ENCODE peak calls at places on chromosomes 6 and 20, in seven cellular contexts. J is Peyer's patch, Q is GM12878, N is body of pancreas, F is sigmoid colon, P is NB4, X is HCT116. W is an unnamed sample.

GRCh38 chr6:45327956-45328522 is at the start of gene RUNX2:
- DNase-seq in J (no peak), X (no peak), P (peak; percentile 17), Q (no peak), F (no peak), N (no peak), W (no peak)

GRCh38 chr20:8930691-8931090 is 138.2 kb upstream of the PLCB4 start:
- DNase-seq in Q (no peak), J (no peak), P (no peak), F (no peak), X (no peak), N (no peak), W (no peak)

GRCh38 chr20:23340524-23340923 is 10.1 kb upstream of the NXT1 start:
- DNase-seq in P (peak; percentile 81), X (peak; percentile 54), Q (no peak), F (peak; percentile 79), J (no peak), N (no peak), W (peak; percentile 59)

GRCh38 chr6:77136086-77136485 is 327.2 kb downstream of the HTR1B start:
- DNase-seq in F (no peak), N (no peak), X (no peak), P (no peak), Q (no peak), J (no peak), W (no peak)

GRCh38 chr20:45518282-45518681 is 2.9 kb upstream of the SPINT3 start:
- DNase-seq in F (no peak), J (no peak), N (no peak), Q (no peak), P (no peak), X (no peak), W (peak; percentile 83)

GRCh38 chr6:11552390-11552789 is 14.8 kb downstream of the TMEM170B start:
- DNase-seq in Q (no peak), F (no peak), N (no peak), P (peak; percentile 93), J (no peak), X (no peak), W (no peak)

GRCh38 chr20:9112541-9113515 is 43.9 kb downstream of the PLCB4 start:
- DNase-seq in Q (no peak), X (no peak), F (no peak), J (no peak), N (no peak), P (no peak), W (peak; percentile 49)

GRCh38 chr20:50346372-50347347 is 156.0 kb downstream of the CEBPB start:
- DNase-seq in N (peak; percentile 62), F (peak; percentile 97), Q (no peak), X (no peak), J (peak; percentile 60), P (no peak), W (peak; percentile 96)

GRCh38 chr6:55794136-55794812 is 81.1 kb downstream of the BMP5 start:
- DNase-seq in P (no peak), Q (no peak), F (no peak), J (no peak), N (no peak), X (no peak), W (no peak)

DNA sequence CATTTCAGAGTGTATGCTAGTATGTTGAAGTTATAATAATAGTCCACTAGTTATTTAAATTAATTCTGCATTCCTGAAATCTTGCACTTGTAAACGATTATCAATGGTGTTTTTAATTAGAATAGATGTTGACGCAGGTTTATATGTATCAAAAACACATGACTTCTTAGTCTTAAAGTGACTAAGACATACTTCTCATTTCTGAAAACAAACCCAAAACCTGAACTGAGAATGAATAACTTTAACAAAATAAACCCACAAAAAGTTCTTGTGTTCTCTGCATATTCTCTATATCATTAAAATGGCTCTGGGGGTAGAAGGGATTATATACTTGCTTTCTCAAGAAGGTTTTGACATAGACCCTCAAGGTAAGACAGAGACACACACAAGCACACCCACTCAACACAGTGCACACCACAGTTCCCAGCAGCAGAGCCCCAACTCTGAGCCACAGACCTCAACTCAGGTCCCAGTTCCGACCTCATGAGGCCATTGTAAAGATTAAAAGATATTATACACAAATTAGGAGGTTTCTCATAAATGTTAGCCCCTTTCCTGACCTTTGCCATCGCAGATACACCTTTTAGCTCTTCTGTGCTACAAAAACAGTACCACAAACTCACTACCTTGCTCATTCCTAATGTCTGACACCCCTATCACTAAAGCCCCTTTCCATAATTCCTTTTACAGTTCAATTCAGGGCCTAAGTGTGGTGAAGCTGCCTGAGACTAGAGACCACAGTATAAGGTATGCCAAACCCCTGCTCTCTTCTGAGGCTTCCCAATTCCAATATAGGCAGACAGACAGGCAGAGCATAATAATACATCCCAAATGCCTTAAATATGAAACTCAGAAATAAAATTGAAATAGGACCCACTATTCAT is 267.9 kb downstream of the PTPRK start:
- DNase-seq in J (no peak), X (no peak), P (no peak), F (no peak), Q (no peak), N (no peak), W (no peak)
- H3K4me3 ChIP-seq in J (no peak overlapping the region), X (no peak overlapping the region), P (no peak overlapping the region), F (no peak overlapping the region), Q (no peak overlapping the region), N (no peak overlapping the region), W (no peak overlapping the region)

GRCh38 chr6:110800839-110801196 is 14.5 kb downstream of the CDK19 start:
- DNase-seq in Q (no peak), X (no peak), N (no peak), J (no peak), F (no peak), P (no peak), W (no peak)

GRCh38 chr6:110800181-110800838 is 15.0 kb downstream of the CDK19 start:
- DNase-seq in N (no peak), P (no peak), F (no peak), X (no peak), J (no peak), Q (no peak), W (no peak)

GRCh38 chr6:110799181-110799580 is 16.1 kb downstream of the CDK19 start:
- DNase-seq in N (no peak), F (no peak), P (no peak), Q (no peak), X (no peak), J (no peak), W (no peak)

DNA sequence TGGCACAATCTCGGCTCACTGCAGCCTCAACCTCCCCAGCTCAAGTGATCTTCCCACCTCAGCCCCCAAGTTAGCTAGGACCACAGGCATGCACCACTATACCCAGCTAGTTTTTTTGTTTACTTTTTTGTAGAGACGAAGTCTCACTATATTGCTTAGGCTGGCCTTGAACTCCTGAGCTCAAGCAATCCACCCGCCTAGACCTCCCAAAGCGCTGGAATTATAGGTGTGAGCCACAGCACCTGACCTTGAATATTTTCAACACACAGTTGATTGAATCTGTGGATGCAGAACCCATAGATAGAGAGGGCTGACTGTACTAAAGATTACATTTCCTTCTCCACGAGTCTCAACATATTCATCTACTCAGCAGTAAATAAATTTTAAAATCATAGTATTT is 15.6 kb downstream of the CDK19 start:
- DNase-seq in P (no peak), N (no peak), F (no peak), Q (no peak), X (no peak), J (no peak), W (no peak)
- TF ChIP-seq POLR2A in P (no peak), N (no peak), F (no peak), Q (no peak), X (no peak), J (no peak), W (no peak)

GRCh38 chr20:1264727-1265126 is 1.4 kb upstream of the SNPH start:
- DNase-seq in F (no peak), X (no peak), Q (no peak), J (no peak), N (no peak), P (no peak), W (no peak)
- H3K4me3 ChIP-seq in F (no peak overlapping the region), X (no peak overlapping the region), Q (no peak overlapping the region), J (no peak overlapping the region), N (no peak overlapping the region), P (no peak overlapping the region), W (no peak overlapping the region)

GRCh38 chr6:42960243-42961019 is at the start of gene GNMT:
- DNase-seq in N (peak; percentile 93), F (peak; percentile 78), X (no peak), J (peak; percentile 90), P (no peak), Q (no peak), W (peak; percentile 91)
- TF ChIP-seq POLR2A in N (peak; percentile 99), F (no peak), X (no peak), J (peak; percentile 63), P (no peak), Q (peak; percentile 42), W (no peak)

GRCh38 chr20:16295534-16295933 is 277.7 kb downstream of the KIF16B start:
- DNase-seq in N (no peak), F (no peak), X (no peak), Q (no peak), J (no peak), P (no peak), W (no peak)

GRCh38 chr20:16292227-16292626 is 281.0 kb downstream of the KIF16B start:
- DNase-seq in F (no peak), Q (no peak), J (no peak), P (peak; percentile 3), N (no peak), X (no peak), W (no peak)

GRCh38 chr20:16290358-16290757 is 282.9 kb downstream of the KIF16B start:
- DNase-seq in Q (no peak), J (no peak), P (no peak), X (no peak), F (no peak), N (no peak), W (no peak)

GRCh38 chr20:16296933-16297332 is 276.3 kb downstream of the KIF16B start:
- DNase-seq in J (no peak), N (no peak), X (no peak), Q (no peak), P (no peak), F (no peak), W (no peak)

GRCh38 chr20:16293590-16293989 is 279.7 kb downstream of the KIF16B start:
- DNase-seq in N (no peak), P (no peak), J (no peak), Q (no peak), X (no peak), F (no peak), W (no peak)
- H3K4me3 ChIP-seq in N (no peak overlapping the region), P (no peak overlapping the region), J (no peak overlapping the region), Q (no peak overlapping the region), X (no peak overlapping the region), F (no peak overlapping the region), W (no peak overlapping the region)

GRCh38 chr20:4012631-4013030 is 2.7 kb downstream of the RNF24 start:
- DNase-seq in P (peak; percentile 80), N (no peak), X (no peak), F (no peak), Q (no peak), J (no peak), W (no peak)
- TF ChIP-seq POLR2A in P (no peak), N (no peak), X (no peak), F (no peak), Q (no peak), J (no peak), W (no peak)